ENCODE peak calls at places on chromosome 4, in five cellular contexts. I is lower leg skin, S is cardiac muscle cell, G is cardiac fibroblast, U is uterus. Q is an unnamed sample.

GRCh38 chr4:47936336-47936735 is 22.0 kb upstream of the NFXL1 start:
- DNase-seq in I (no peak), S (no peak), G (no peak), U (no peak), Q (no peak)

GRCh38 chr4:154030747-154031146 is 241.9 kb upstream of the SFRP2 start:
- DNase-seq in I (no peak), S (no peak), G (no peak), U (no peak), Q (peak; percentile 88)

GRCh38 chr4:36349904-36350554 is 68.6 kb downstream of the DTHD1 start:
- DNase-seq in I (no peak), S (no peak), G (no peak), U (no peak), Q (no peak)

GRCh38 chr4:152479428-152480026 is 56.4 kb downstream of the FBXW7 start:
- DNase-seq in I (no peak), S (no peak), G (peak; percentile 86), U (no peak), Q (peak; percentile 66)

GRCh38 chr4:153394945-153395344 is 50.5 kb downstream of the MND1 start:
- DNase-seq in I (no peak), S (no peak), G (no peak), U (no peak), Q (no peak)

GRCh38 chr4:31362756-31363155 is 642.6 kb downstream of the PCDH7 start:
- DNase-seq in I (no peak), S (no peak), G (peak; percentile 15), U (no peak), Q (peak; percentile 51)

GRCh38 chr4:42074294-42074693 is 78.2 kb downstream of the BEND4 start:
- DNase-seq in I (no peak), S (no peak), G (no peak), U (no peak), Q (no peak)

GRCh38 chr4:111230265-111230664 is 607.4 kb upstream of the PITX2 start:
- DNase-seq in I (no peak), S (no peak), G (no peak), U (no peak), Q (peak; percentile 3)

GRCh38 chr4:86218721-86219481 is 141.0 kb downstream of the MAPK10 start:
- DNase-seq in I (no peak), S (no peak), G (peak; percentile 84), U (no peak), Q (peak; percentile 77)

GRCh38 chr4:56908206-56909082 is 744 bp downstream of the REST start:
- DNase-seq in I (peak; percentile 43), S (peak; percentile 91), G (peak; percentile 71), U (peak; percentile 58), Q (peak; percentile 49)

GRCh38 chr4:4486969-4487368 is 54.9 kb downstream of the STX18 start:
- DNase-seq in I (no peak), S (no peak), G (no peak), U (no peak), Q (no peak)

GRCh38 chr4:137124278-137124932 is 407.9 kb downstream of the PCDH18 start:
- DNase-seq in I (no peak), S (peak; percentile 60), G (peak; percentile 82), U (no peak), Q (peak; percentile 85)

GRCh38 chr4:4555916-4556315 is 14.1 kb upstream of the STX18 start:
- DNase-seq in I (no peak), S (no peak), G (peak; percentile 68), U (no peak), Q (peak; percentile 70)

GRCh38 chr4:5051692-5052423 is 578 bp downstream of the STK32B start:
- DNase-seq in I (peak; percentile 15), S (peak; percentile 1), G (no peak), U (peak; percentile 19), Q (no peak)

GRCh38 chr4:44632089-44632488 is 19.3 kb downstream of the YIPF7 start:
- DNase-seq in I (no peak), S (no peak), G (no peak), U (no peak), Q (no peak)
- TF ChIP-seq CTCF in I (no peak), S (peak; percentile 7), G (peak; percentile 14), U (no peak), Q (peak; percentile 18)

GRCh38 chr4:185243879-185244278 is 34.5 kb downstream of the SNX25 start:
- DNase-seq in I (no peak), S (no peak), G (no peak), U (no peak), Q (no peak)

GRCh38 chr4:185242749-185243533 is 33.5 kb downstream of the SNX25 start:
- DNase-seq in I (no peak), S (no peak), G (peak; percentile 55), U (no peak), Q (peak; percentile 35)

GRCh38 chr4:185246453-185246852 is 37.1 kb downstream of the SNX25 start:
- DNase-seq in I (no peak), S (no peak), G (no peak), U (no peak), Q (no peak)

GRCh38 chr4:185247151-185247550 is 37.8 kb downstream of the SNX25 start:
- DNase-seq in I (no peak), S (no peak), G (no peak), U (no peak), Q (peak; percentile 16)

GRCh38 chr4:185244763-185245162 is 35.4 kb downstream of the SNX25 start:
- DNase-seq in I (peak; percentile 25), S (no peak), G (no peak), U (no peak), Q (peak; percentile 41)
- H3K4me3 ChIP-seq in I (no peak overlapping the region), S (no peak overlapping the region), G (no peak overlapping the region), U (no peak overlapping the region), Q (no peak overlapping the region)

GRCh38 chr4:98828801-98829200 is 100.1 kb downstream of the EIF4E start:
- DNase-seq in I (no peak), S (no peak), G (no peak), U (no peak), Q (peak; percentile 17)
- TF ChIP-seq CTCF in I (no peak), S (no peak), G (no peak), U (no peak), Q (peak; percentile 12)

GRCh38 chr4:112510468-112511293 is 5.3 kb downstream of the NEUROG2 start:
- DNase-seq in I (no peak), S (no peak), G (no peak), U (no peak), Q (no peak)

GRCh38 chr4:112511294-112512118 is 4.5 kb downstream of the NEUROG2 start:
- DNase-seq in I (no peak), S (no peak), G (no peak), U (no peak), Q (no peak)

GRCh38 chr4:112514079-112514448 is 1.9 kb downstream of the NEUROG2 start:
- DNase-seq in I (no peak), S (no peak), G (no peak), U (no peak), Q (no peak)

GRCh38 chr4:112510191-112510467 is 5.9 kb downstream of the NEUROG2 start:
- DNase-seq in I (no peak), S (no peak), G (no peak), U (no peak), Q (no peak)

DNA sequence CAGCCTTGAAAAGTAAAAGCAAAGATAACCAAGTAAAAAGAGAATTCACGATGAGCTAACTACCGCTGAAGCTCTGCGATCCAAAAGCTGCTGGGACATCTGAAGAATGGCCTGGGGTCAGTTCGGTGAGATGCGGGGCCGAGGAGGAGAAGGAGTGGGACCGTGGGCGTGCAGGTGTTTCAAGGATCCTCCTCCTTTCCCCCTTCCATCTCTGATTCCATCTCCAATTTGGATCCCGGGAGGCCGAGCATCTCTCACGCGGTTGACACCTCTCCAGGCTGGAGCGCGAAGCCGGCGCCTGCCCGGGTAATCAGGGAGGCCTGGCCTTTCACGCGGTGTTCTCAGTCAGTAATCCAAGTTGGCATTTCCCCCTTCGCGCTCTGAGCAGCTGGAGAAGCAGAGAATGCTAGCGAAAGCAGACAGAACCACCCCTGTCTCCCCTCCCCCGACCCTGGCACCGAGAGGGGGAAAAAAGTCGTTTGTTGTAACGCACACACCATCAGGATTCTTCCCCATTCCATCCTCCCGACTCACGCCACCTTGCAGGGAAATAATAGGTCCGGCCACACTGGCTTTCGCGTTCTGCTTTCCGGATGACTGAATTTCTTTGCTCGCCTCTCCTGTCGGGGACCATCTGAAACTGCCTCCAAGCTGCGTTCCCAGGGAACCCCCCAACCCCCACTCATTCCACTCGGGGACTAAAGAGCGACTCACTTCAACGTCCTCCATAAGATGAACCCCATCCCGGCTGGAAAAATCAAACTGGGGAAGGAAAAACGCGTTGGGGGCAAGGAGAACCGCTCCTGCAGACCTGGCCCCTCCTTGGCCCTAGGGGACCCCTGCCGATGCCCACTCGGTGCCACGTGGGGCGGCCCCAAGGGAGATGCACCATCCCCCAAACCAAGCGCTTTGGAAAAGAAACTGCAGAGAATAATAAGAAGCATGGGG is 6.5 kb downstream of the NEUROG2 start:
- DNase-seq in I (no peak), S (no peak), G (no peak), U (no peak), Q (no peak)
- H3K4me3 ChIP-seq in I (no peak overlapping the region), S (no peak overlapping the region), G (no peak overlapping the region), U (peak overlapping the region; percentile 5), Q (no peak overlapping the region)

GRCh38 chr4:186948361-186949291 is 225.0 kb upstream of the FAT1 start:
- DNase-seq in I (no peak), S (peak; percentile 37), G (no peak), U (no peak), Q (peak; percentile 20)

GRCh38 chr4:186949847-186950246 is 226.2 kb upstream of the FAT1 start:
- DNase-seq in I (no peak), S (no peak), G (no peak), U (no peak), Q (no peak)

GRCh38 chr4:186946140-186946539 is 222.5 kb upstream of the FAT1 start:
- DNase-seq in I (no peak), S (no peak), G (no peak), U (no peak), Q (no peak)

GRCh38 chr4:186943607-186943908 is 219.9 kb upstream of the FAT1 start:
- DNase-seq in I (no peak), S (no peak), G (no peak), U (no peak), Q (no peak)

GRCh38 chr4:186946682-186947294 is 223.1 kb upstream of the FAT1 start:
- DNase-seq in I (no peak), S (peak; percentile 56), G (no peak), U (no peak), Q (peak; percentile 18)
- TF ChIP-seq CTCF in I (no peak), S (peak; percentile 27), G (no peak), U (peak; percentile 32), Q (peak; percentile 13)

Q was measured in fibroblast of mammary gland.